ENCODE peak calls at places on chromosomes 3 and 15, in four cellular contexts. S, J, T and M are unnamed samples.

GRCh38 chr3:71031914-71032521 is 551.5 kb downstream of the FOXP1 start:
- DNase-seq in J (no peak), T (no peak), S (no peak), M (no peak)

GRCh38 chr3:75012791-75013190 is 398.3 kb upstream of the CNTN3 start:
- DNase-seq in J (no peak), S (no peak), T (no peak), M (no peak)

GRCh38 chr3:49017978-49018706 is at the start of gene DALRD3:
- DNase-seq in J (peak), T (peak), S (peak), M (peak)

GRCh38 chr15:48052871-48053383 is 67.9 kb upstream of the SLC24A5 start:
- DNase-seq in T (no peak), S (no peak), J (no peak), M (no peak)

GRCh38 chr3:112644453-112644852 is 3.5 kb upstream of the CCDC80 start:
- DNase-seq in S (no peak), J (peak), T (no peak), M (no peak)

GRCh38 chr3:129226374-129226773 is 23.0 kb upstream of the COPG1 start:
- DNase-seq in T (peak), J (no peak), S (peak), M (no peak)

GRCh38 chr3:171115667-171116066 is 89.1 kb upstream of the SLC2A2 start:
- DNase-seq in J (no peak), T (no peak), S (no peak), M (no peak)

GRCh38 chr3:55200916-55201315 is 273.1 kb upstream of the LRTM1 start:
- DNase-seq in T (no peak), J (no peak), S (no peak), M (no peak)

GRCh38 chr3:187889601-187890404 is 144.5 kb upstream of the BCL6 start:
- DNase-seq in J (no peak), T (no peak), S (peak), M (peak)

GRCh38 chr3:151283907-151284461 is 5.6 kb upstream of the P2RY14 start:
- DNase-seq in T (no peak), S (no peak), J (no peak), M (no peak)

GRCh38 chr3:119420196-119420595 is 43.2 kb downstream of the TMEM39A start:
- DNase-seq in S (no peak), T (no peak), J (no peak), M (no peak)

GRCh38 chr15:40565333-40566238 is 744 bp upstream of the CCDC32 start:
- DNase-seq in J (no peak), S (no peak), T (no peak), M (no peak)
- TF ChIP-seq CTCF in J (no peak), S (no peak), T (no peak), M (no peak)

GRCh38 chr3:14768881-14769280 is 49.9 kb upstream of the FGD5 start:
- DNase-seq in S (no peak), J (no peak), T (no peak), M (no peak)
- TF ChIP-seq CTCF in S (no peak), J (no peak), T (no peak), M (no peak)

GRCh38 chr3:159245871-159246270 is 444.0 kb downstream of the MFSD1 start:
- DNase-seq in T (no peak), J (no peak), S (no peak), M (no peak)
- TF ChIP-seq CTCF in T (no peak), J (no peak), S (no peak), M (no peak)

DNA sequence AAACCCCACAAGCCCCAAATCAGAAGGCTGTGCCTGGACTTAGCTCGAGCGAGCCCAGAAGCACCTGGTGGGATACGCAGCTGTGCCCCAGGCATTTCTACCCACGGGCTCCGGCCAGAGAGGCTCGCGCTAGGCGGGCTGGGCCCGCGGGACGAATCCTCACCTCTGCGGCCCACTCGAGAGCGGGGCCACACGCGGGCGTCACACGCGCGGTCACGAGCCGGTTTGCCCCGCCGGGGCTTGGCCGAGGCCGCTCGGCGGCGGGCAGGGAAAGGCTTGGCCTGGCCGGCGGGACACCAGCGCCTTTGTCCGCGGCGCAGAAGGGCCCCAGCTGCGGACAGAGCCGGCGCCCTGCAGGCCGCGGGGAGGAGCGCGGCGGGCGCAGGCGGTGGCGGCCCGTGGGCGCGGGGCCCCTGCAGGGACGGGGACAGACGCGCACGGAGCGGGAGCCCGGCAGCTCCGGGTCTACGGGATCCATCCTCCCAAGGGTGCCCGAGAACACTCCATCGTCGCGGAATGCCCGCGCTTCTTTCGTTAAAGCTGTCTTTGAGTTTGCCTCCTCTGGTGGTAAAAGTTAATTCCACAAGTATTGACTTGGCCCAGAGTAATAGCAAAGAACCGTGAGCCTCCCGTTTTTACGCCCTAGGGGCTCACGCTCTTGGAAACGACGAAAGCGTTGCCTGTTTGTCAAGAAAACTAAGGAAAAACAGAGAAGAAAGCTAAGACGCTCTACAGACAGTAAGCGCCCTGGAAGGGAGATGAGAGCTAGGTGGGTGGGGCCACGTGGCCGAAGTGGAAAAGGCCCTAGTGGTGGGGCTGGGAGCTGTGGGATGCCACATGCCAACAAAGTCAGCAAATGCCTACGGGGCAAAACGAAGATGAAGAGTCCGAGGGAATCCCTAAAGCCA is 26.4 kb downstream of the TYRO3 start:
- DNase-seq in S (peak), J (peak), T (no peak), M (peak)
- TF ChIP-seq CTCF in S (peak), J (peak), T (no peak), M (no peak)

GRCh38 chr3:158789592-158789991 is 12.3 kb upstream of the MFSD1 start:
- DNase-seq in T (peak), J (no peak), S (no peak), M (no peak)
- TF ChIP-seq CTCF in T (peak), J (no peak), S (peak), M (peak)